ENCODE peak calls at places on chromosomes 4 and X, in nine cellular contexts. K is NCI-H748 treated with DMSO at 0.1 percent for 48 hours; D is SW480; O is endothelial cell; V is AG08395; J is left ventricle myocardium inferior; A is stimulated activated CD4-positive, alpha-beta T cell treated with anti-CD3 and anti-CD28 coated beads, Interleukin-12 subunit alpha, Interleukin-12 subunit beta, amount 100 ng/mL, for 48 hours; E is amygdala; R is cardiac muscle cell. Z is an unnamed sample.

GRCh38 chrX:104284407-104285000 is 29.8 kb upstream of the ESX1 start:
- DNase-seq in K (no peak), D (no peak), O (no peak), V (peak), J (no peak), A (no peak), E (no peak), R (no peak), Z (no peak)

GRCh38 chr4:174707277-174707676 is 121.8 kb downstream of the GLRA3 start:
- DNase-seq in K (no peak), D (no peak), O (no peak), V (no peak), J (no peak), A (no peak), E (no peak), R (no peak), Z (no peak)

GRCh38 chrX:40189621-40190020 is 91.9 kb upstream of the BCOR start:
- DNase-seq in K (no peak), D (no peak), O (no peak), V (no peak), J (no peak), A (no peak), E (no peak), R (no peak), Z (no peak)

GRCh38 chr4:152687974-152688599 is 8.3 kb upstream of the TMEM154 start:
- DNase-seq in K (no peak), D (no peak), O (no peak), V (no peak), J (peak), A (no peak), E (no peak), R (no peak), Z (no peak)

GRCh38 chrX:16930392-16930791 is 16.1 kb upstream of the REPS2 start:
- DNase-seq in K (no peak), D (no peak), O (no peak), V (no peak), J (no peak), A (no peak), E (no peak), R (peak), Z (no peak)

GRCh38 chr4:105603158-105603557 is 50.7 kb downstream of the ARHGEF38 start:
- DNase-seq in K (no peak), D (no peak), O (no peak), V (no peak), J (no peak), A (no peak), E (no peak), R (no peak), Z (no peak)

GRCh38 chrX:24768556-24768955 is 74.8 kb downstream of the POLA1 start:
- DNase-seq in K (no peak), D (no peak), O (no peak), V (no peak), J (no peak), A (no peak), E (no peak), R (peak), Z (no peak)

GRCh38 chr4:99483636-99484035 is 27.2 kb upstream of the C4orf17 start:
- DNase-seq in K (no peak), D (no peak), O (no peak), V (no peak), J (no peak), A (no peak), E (no peak), R (no peak), Z (no peak)

GRCh38 chr4:110487873-110488272 is 11.9 kb downstream of the ENPEP start:
- DNase-seq in K (no peak), D (peak), O (no peak), V (no peak), J (no peak), A (no peak), E (no peak), R (peak), Z (no peak)

GRCh38 chr4:79872738-79873137 is 200.3 kb downstream of the ANTXR2 start:
- DNase-seq in K (no peak), D (no peak), O (no peak), V (no peak), J (no peak), A (no peak), E (no peak), R (no peak), Z (no peak)

GRCh38 chr4:17762705-17763104 is 18.7 kb downstream of the FAM184B start:
- DNase-seq in K (no peak), D (no peak), O (no peak), V (peak), J (no peak), A (no peak), E (no peak), R (peak), Z (no peak)

GRCh38 chrX:44844204-44844603 is 383 bp downstream of the DUSP21 start:
- DNase-seq in K (no peak), D (no peak), O (no peak), V (no peak), J (no peak), A (no peak), E (no peak), R (no peak), Z (no peak)

GRCh38 chrX:51776851-51777250 is 33.6 kb downstream of the GSPT2 start:
- DNase-seq in K (no peak), D (no peak), O (no peak), V (no peak), J (no peak), A (no peak), E (no peak), R (no peak), Z (no peak)

GRCh38 chr4:128854433-128854832 is 44.9 kb downstream of the JADE1 start:
- DNase-seq in K (no peak), D (no peak), O (no peak), V (peak), J (no peak), A (no peak), E (no peak), R (peak), Z (no peak)

GRCh38 chr4:13546855-13547562 is 2.7 kb upstream of the NKX3-2 start:
- DNase-seq in K (no peak), D (no peak), O (peak), V (no peak), J (no peak), A (no peak), E (no peak), R (no peak), Z (peak)

Z was measured in mucosa of descending colon.